ENCODE peak calls at places on chromosomes 13 and 19, in six cellular contexts. N, K, V, T, U and J are unnamed samples.

GRCh38 chr13:49627831-49628652 is at the start of gene ARL11:
- DNase-seq in N (peak), T (no peak), V (no peak), K (no peak), U (peak), J (peak)

GRCh38 chr13:37753776-37754175 is 115.8 kb downstream of the TRPC4 start:
- DNase-seq in V (peak), K (no peak), T (no peak), N (no peak), U (no peak), J (peak)

GRCh38 chr13:20923272-20923671 is 20.7 kb upstream of the XPO4 start:
- DNase-seq in V (no peak), K (no peak), N (no peak), T (no peak), U (no peak), J (no peak)

GRCh38 chr13:28746289-28746612 is 27.5 kb upstream of the SLC46A3 start:
- DNase-seq in V (no peak), U (no peak), K (no peak), T (no peak), N (no peak), J (peak)

GRCh38 chr19:51084505-51084904 is 1.8 kb upstream of the KLK14 start:
- DNase-seq in V (no peak), T (no peak), N (no peak), K (no peak), U (no peak), J (no peak)

GRCh38 chr13:112510002-112510780 is 77.8 kb downstream of the TUBGCP3 start:
- DNase-seq in N (peak), T (peak), U (peak), V (peak), K (peak), J (peak)

GRCh38 chr19:7894612-7895309 is 6.5 kb downstream of the LRRC8E start:
- DNase-seq in K (no peak), T (no peak), V (no peak), U (no peak), N (no peak), J (no peak)

GRCh38 chr13:106186366-106187030 is 349.0 kb downstream of the EFNB2 start:
- DNase-seq in U (no peak), V (no peak), N (no peak), T (peak), K (no peak), J (no peak)

GRCh38 chr19:41095703-41096102 is 7.5 kb downstream of the CYP2A13 start:
- DNase-seq in T (no peak), U (no peak), N (no peak), K (no peak), V (no peak), J (no peak)

GRCh38 chr13:45367358-45367757 is 26.4 kb upstream of the TPT1 start:
- DNase-seq in V (no peak), N (peak), U (peak), K (peak), T (peak), J (peak)

GRCh38 chr19:6551607-6552450 is 21.0 kb downstream of the TNFSF9 start:
- DNase-seq in V (no peak), N (peak), T (no peak), K (no peak), U (no peak), J (peak)

GRCh38 chr19:13884726-13885591 is 8.0 kb downstream of the NANOS3 start:
- DNase-seq in N (no peak), U (no peak), K (no peak), T (no peak), V (no peak), J (no peak)

GRCh38 chr19:47660435-47660832 is 51.5 kb downstream of the BICRA start:
- DNase-seq in T (no peak), V (no peak), N (no peak), K (no peak), U (no peak), J (no peak)

GRCh38 chr13:53781941-53782340 is 753.3 kb downstream of the OLFM4 start:
- DNase-seq in K (no peak), T (no peak), V (peak), U (no peak), N (peak), J (peak)

GRCh38 chr13:100397627-100398026 is 191.0 kb downstream of the GGACT start:
- DNase-seq in T (no peak), V (no peak), K (no peak), N (no peak), U (no peak), J (no peak)

GRCh38 chr13:112887151-112887550 is 81.9 kb upstream of the MCF2L start:
- DNase-seq in V (no peak), T (no peak), K (no peak), U (no peak), N (no peak), J (no peak)

GRCh38 chr19:802888-803561 is 5.8 kb downstream of the PTBP1 start:
- DNase-seq in K (no peak), N (peak), T (no peak), U (no peak), V (no peak), J (no peak)

GRCh38 chr13:87130401-87130800 is 540.8 kb upstream of the SLITRK5 start:
- DNase-seq in V (no peak), U (no peak), N (no peak), T (no peak), K (no peak), J (no peak)

GRCh38 chr19:49954933-49955332 is 6.0 kb downstream of the SIGLEC11 start:
- DNase-seq in U (no peak), K (no peak), V (no peak), N (no peak), T (peak), J (no peak)

GRCh38 chr19:3007975-3008374 is 21.1 kb downstream of the TLE2 start:
- DNase-seq in T (no peak), U (no peak), K (no peak), V (no peak), N (no peak), J (no peak)

GRCh38 chr19:23539499-23539898 is 144.2 kb upstream of the ZNF91 start:
- DNase-seq in U (no peak), V (no peak), N (no peak), K (no peak), T (no peak), J (no peak)

GRCh38 chr13:92384410-92384809 is 842.2 kb upstream of the GPC6 start:
- DNase-seq in K (no peak), N (no peak), U (no peak), V (no peak), T (no peak), J (no peak)

GRCh38 chr19:10478476-10478875 is 24.7 kb downstream of the KEAP1 start:
- DNase-seq in U (no peak), K (no peak), N (no peak), V (no peak), T (peak), J (no peak)

GRCh38 chr13:20940083-20940482 is 37.5 kb upstream of the XPO4 start:
- DNase-seq in N (no peak), T (peak), V (no peak), K (peak), U (no peak), J (no peak)

GRCh38 chr19:18904334-18905057 is 8.5 kb upstream of the CERS1 start:
- DNase-seq in U (no peak), T (no peak), V (no peak), K (no peak), N (no peak), J (no peak)

GRCh38 chr13:22427041-22427440 is 753.7 kb upstream of the SGCG start:
- DNase-seq in K (no peak), V (no peak), T (no peak), N (no peak), U (no peak), J (no peak)

GRCh38 chr19:27580906-27581305 is 1632.0 kb downstream of the UQCRFS1 start:
- DNase-seq in U (no peak), V (no peak), T (no peak), N (no peak), K (no peak), J (no peak)

GRCh38 chr13:46575843-46576242 is 22.9 kb downstream of the LRCH1 start:
- DNase-seq in V (no peak), N (no peak), T (peak), U (no peak), K (peak), J (no peak)

GRCh38 chr13:100363874-100364273 is 224.7 kb downstream of the GGACT start:
- DNase-seq in U (no peak), K (peak), V (no peak), N (no peak), T (peak), J (no peak)

GRCh38 chr19:51690359-51691121 is 2.6 kb upstream of the SPACA6 start:
- DNase-seq in N (peak), K (peak), V (peak), T (peak), U (no peak), J (peak)

GRCh38 chr19:8221161-8221560 is 12.0 kb downstream of the CERS4 start:
- DNase-seq in V (no peak), N (no peak), K (no peak), T (no peak), U (no peak), J (no peak)

GRCh38 chr13:90511903-90512302 is 835.6 kb upstream of the MIR17HG start:
- DNase-seq in U (no peak), T (no peak), K (no peak), N (no peak), V (no peak), J (no peak)

GRCh38 chr13:109271991-109272454 is 514.4 kb downstream of the IRS2 start:
- DNase-seq in N (no peak), K (peak), U (no peak), V (no peak), T (no peak), J (peak)

GRCh38 chr19:18386543-18387251 is 739 bp downstream of the GDF15 start:
- DNase-seq in T (peak), U (no peak), N (no peak), K (peak), V (no peak), J (peak)

GRCh38 chr13:74117207-74117705 is 16.9 kb downstream of the KLF12 start:
- DNase-seq in T (no peak), K (no peak), N (no peak), V (no peak), U (no peak), J (no peak)
- H2BK15ac ChIP-seq in T (no peak), K (no peak), N (no peak), V (no peak), U (no peak), J (no peak)

GRCh38 chr19:39494661-39495060 is 4.1 kb upstream of the DLL3 start:
- DNase-seq in N (no peak), U (no peak), K (no peak), V (no peak), T (no peak), J (no peak)
- H3K23ac ChIP-seq in N (no peak), U (no peak), K (no peak), V (no peak), T (no peak), J (no peak)

GRCh38 chr13:97548138-97548537 is 114.2 kb downstream of the RAP2A start:
- DNase-seq in K (no peak), U (no peak), T (no peak), N (no peak), V (no peak), J (no peak)

GRCh38 chr13:97544041-97544765 is 110.2 kb downstream of the RAP2A start:
- DNase-seq in N (no peak), U (no peak), T (peak), K (peak), V (no peak), J (no peak)

GRCh38 chr13:97549201-97549600 is 115.2 kb downstream of the RAP2A start:
- DNase-seq in U (no peak), K (no peak), T (no peak), V (no peak), N (no peak), J (no peak)

DNA sequence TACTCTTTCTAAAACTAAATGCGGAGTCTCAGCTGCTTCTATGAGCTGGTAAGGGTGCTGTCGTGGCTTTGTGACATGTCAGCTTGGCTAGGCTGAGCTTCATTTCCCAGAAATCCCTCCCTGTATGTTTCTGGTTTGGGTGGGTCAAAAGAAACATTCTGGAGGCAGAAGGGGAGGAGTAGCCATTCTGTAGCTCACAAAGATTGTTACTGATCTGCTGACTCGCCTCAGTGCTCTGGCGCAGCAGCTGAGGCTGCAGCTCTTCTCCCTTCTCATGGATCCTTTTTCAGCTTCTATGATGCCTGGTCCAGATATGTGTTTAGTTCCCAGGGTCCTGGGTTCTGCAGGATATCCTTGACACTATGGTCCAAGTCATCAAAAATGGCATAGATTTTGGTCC is 114.8 kb downstream of the RAP2A start:
- DNase-seq in V (no peak), T (peak), K (no peak), U (no peak), N (no peak), J (no peak)
- H2BK15ac ChIP-seq in V (no peak), T (no peak), K (no peak), U (no peak), N (no peak), J (no peak)

GRCh38 chr13:60009300-60010248 is 154.2 kb downstream of the DIAPH3 start:
- DNase-seq in V (no peak), N (no peak), K (no peak), U (no peak), T (no peak), J (no peak)
- H3K23ac ChIP-seq in V (no peak), N (no peak), K (no peak), U (no peak), T (no peak), J (no peak)

GRCh38 chr13:110349239-110349638 is 42.2 kb downstream of the COL4A2 start:
- DNase-seq in N (no peak), K (no peak), V (no peak), U (no peak), T (no peak), J (no peak)

GRCh38 chr13:110347535-110348308 is 40.6 kb downstream of the COL4A2 start:
- DNase-seq in V (no peak), U (no peak), T (peak), N (no peak), K (peak), J (peak)

GRCh38 chr13:110348751-110349150 is 41.7 kb downstream of the COL4A2 start:
- DNase-seq in K (no peak), U (no peak), V (no peak), T (no peak), N (no peak), J (no peak)

GRCh38 chr13:110347088-110347487 is 40.0 kb downstream of the COL4A2 start:
- DNase-seq in V (no peak), N (no peak), T (no peak), K (no peak), U (no peak), J (no peak)

GRCh38 chr13:110348309-110348625 is 41.2 kb downstream of the COL4A2 start:
- DNase-seq in U (no peak), N (no peak), K (no peak), V (no peak), T (no peak), J (no peak)
- H2BK15ac ChIP-seq in U (no peak), N (no peak), K (no peak), V (no peak), T (no peak), J (no peak)

GRCh38 chr19:45574526-45574925 is 10.1 kb downstream of the OPA3 start:
- DNase-seq in U (no peak), K (no peak), N (no peak), T (no peak), V (no peak), J (no peak)
- H3K23ac ChIP-seq in U (no peak), K (no peak), N (no peak), T (no peak), V (no peak), J (no peak)